ENCODE peak calls at places on chromosome 13, in seven cellular contexts. One of them, this sample, is unnamed.

GRCh38 chr13:99035715-99036114 is 57.9 kb upstream of the DOCK9 start:
- DNase-seq in NB4: no peak
- DNase-seq in right atrium auricular region: no peak
- DNase-seq in NCI-H1436 treated with DMSO at 0.1 percent for 48 hours: no peak
- DNase-seq in endothelial cell: no peak
- DNase-seq in MV-4-11: no peak
- DNase-seq in activated gamma-delta T cell treated with Interleukin-2 at 50 U/mL for 16 hours: no peak
- DNase-seq in this sample: no peak

GRCh38 chr13:84844473-84844872 is 954.7 kb downstream of the SLITRK6 start:
- DNase-seq in NB4: peak
- DNase-seq in right atrium auricular region: no peak
- DNase-seq in NCI-H1436 treated with DMSO at 0.1 percent for 48 hours: peak
- DNase-seq in endothelial cell: no peak
- DNase-seq in MV-4-11: no peak
- DNase-seq in activated gamma-delta T cell treated with Interleukin-2 at 50 U/mL for 16 hours: no peak
- DNase-seq in this sample: no peak

GRCh38 chr13:31150315-31150985 is 11.3 kb downstream of the HSPH1 start:
- DNase-seq in NB4: no peak
- DNase-seq in right atrium auricular region: no peak
- DNase-seq in NCI-H1436 treated with DMSO at 0.1 percent for 48 hours: no peak
- DNase-seq in endothelial cell: no peak
- DNase-seq in MV-4-11: no peak
- DNase-seq in activated gamma-delta T cell treated with Interleukin-2 at 50 U/mL for 16 hours: no peak
- DNase-seq in this sample: no peak

GRCh38 chr13:40371531-40372125 is 294.8 kb downstream of the FOXO1 start:
- DNase-seq in NB4: no peak
- DNase-seq in right atrium auricular region: no peak
- DNase-seq in NCI-H1436 treated with DMSO at 0.1 percent for 48 hours: no peak
- DNase-seq in endothelial cell: no peak
- DNase-seq in MV-4-11: no peak
- DNase-seq in activated gamma-delta T cell treated with Interleukin-2 at 50 U/mL for 16 hours: no peak
- DNase-seq in this sample: no peak

GRCh38 chr13:109454167-109454917 is 332.0 kb downstream of the IRS2 start:
- DNase-seq in NB4: no peak
- DNase-seq in right atrium auricular region: no peak
- DNase-seq in NCI-H1436 treated with DMSO at 0.1 percent for 48 hours: no peak
- DNase-seq in endothelial cell: no peak
- DNase-seq in MV-4-11: no peak
- DNase-seq in activated gamma-delta T cell treated with Interleukin-2 at 50 U/mL for 16 hours: no peak
- DNase-seq in this sample: no peak

GRCh38 chr13:50596776-50597203 is 246.7 kb downstream of the DLEU7 start:
- DNase-seq in NB4: no peak
- DNase-seq in right atrium auricular region: no peak
- DNase-seq in NCI-H1436 treated with DMSO at 0.1 percent for 48 hours: peak
- DNase-seq in endothelial cell: no peak
- DNase-seq in MV-4-11: no peak
- DNase-seq in activated gamma-delta T cell treated with Interleukin-2 at 50 U/mL for 16 hours: no peak
- DNase-seq in this sample: no peak

GRCh38 chr13:113453962-113454361 is 674 bp upstream of the ADPRHL1 start:
- DNase-seq in NB4: peak
- DNase-seq in right atrium auricular region: no peak
- DNase-seq in NCI-H1436 treated with DMSO at 0.1 percent for 48 hours: no peak
- DNase-seq in endothelial cell: no peak
- DNase-seq in MV-4-11: no peak
- DNase-seq in activated gamma-delta T cell treated with Interleukin-2 at 50 U/mL for 16 hours: no peak
- DNase-seq in this sample: no peak

GRCh38 chr13:24272452-24273161 is 36.8 kb upstream of the C1QTNF9 start:
- DNase-seq in NB4: no peak
- DNase-seq in right atrium auricular region: peak
- DNase-seq in NCI-H1436 treated with DMSO at 0.1 percent for 48 hours: no peak
- DNase-seq in endothelial cell: no peak
- DNase-seq in MV-4-11: no peak
- DNase-seq in activated gamma-delta T cell treated with Interleukin-2 at 50 U/mL for 16 hours: no peak
- DNase-seq in this sample: no peak

GRCh38 chr13:90386090-90386489 is 961.4 kb upstream of the MIR17HG start:
- DNase-seq in NB4: no peak
- DNase-seq in right atrium auricular region: no peak
- DNase-seq in NCI-H1436 treated with DMSO at 0.1 percent for 48 hours: no peak
- DNase-seq in endothelial cell: no peak
- DNase-seq in MV-4-11: no peak
- DNase-seq in activated gamma-delta T cell treated with Interleukin-2 at 50 U/mL for 16 hours: no peak
- DNase-seq in this sample: no peak

GRCh38 chr13:22114630-22115311 is 443.9 kb downstream of the FGF9 start:
- DNase-seq in NB4: peak
- DNase-seq in right atrium auricular region: no peak
- DNase-seq in NCI-H1436 treated with DMSO at 0.1 percent for 48 hours: no peak
- DNase-seq in endothelial cell: no peak
- DNase-seq in MV-4-11: peak
- DNase-seq in activated gamma-delta T cell treated with Interleukin-2 at 50 U/mL for 16 hours: peak
- DNase-seq in this sample: peak

GRCh38 chr13:107231941-107232340 is 664.0 kb upstream of the ARGLU1 start:
- DNase-seq in NB4: no peak
- DNase-seq in right atrium auricular region: no peak
- DNase-seq in NCI-H1436 treated with DMSO at 0.1 percent for 48 hours: peak
- DNase-seq in endothelial cell: no peak
- DNase-seq in MV-4-11: no peak
- DNase-seq in activated gamma-delta T cell treated with Interleukin-2 at 50 U/mL for 16 hours: no peak
- DNase-seq in this sample: no peak

GRCh38 chr13:113933901-113934300 is 40.0 kb downstream of the C13orf46 start:
- DNase-seq in NB4: no peak
- DNase-seq in right atrium auricular region: no peak
- DNase-seq in NCI-H1436 treated with DMSO at 0.1 percent for 48 hours: no peak
- DNase-seq in endothelial cell: no peak
- DNase-seq in MV-4-11: no peak
- DNase-seq in activated gamma-delta T cell treated with Interleukin-2 at 50 U/mL for 16 hours: no peak
- DNase-seq in this sample: no peak

GRCh38 chr13:25473864-25474263 is 102.1 kb downstream of the ATP8A2 start:
- DNase-seq in NB4: no peak
- DNase-seq in right atrium auricular region: no peak
- DNase-seq in NCI-H1436 treated with DMSO at 0.1 percent for 48 hours: no peak
- DNase-seq in endothelial cell: no peak
- DNase-seq in MV-4-11: no peak
- DNase-seq in activated gamma-delta T cell treated with Interleukin-2 at 50 U/mL for 16 hours: no peak
- DNase-seq in this sample: no peak

GRCh38 chr13:60509601-60510386 is 112.8 kb downstream of the TDRD3 start:
- DNase-seq in NB4: no peak
- DNase-seq in right atrium auricular region: no peak
- DNase-seq in NCI-H1436 treated with DMSO at 0.1 percent for 48 hours: no peak
- DNase-seq in endothelial cell: no peak
- DNase-seq in MV-4-11: no peak
- DNase-seq in activated gamma-delta T cell treated with Interleukin-2 at 50 U/mL for 16 hours: no peak
- DNase-seq in this sample: no peak

GRCh38 chr13:112133489-112134149 is 66.7 kb downstream of the SOX1 start:
- DNase-seq in NB4: no peak
- DNase-seq in right atrium auricular region: no peak
- DNase-seq in NCI-H1436 treated with DMSO at 0.1 percent for 48 hours: no peak
- DNase-seq in endothelial cell: peak
- DNase-seq in MV-4-11: no peak
- DNase-seq in activated gamma-delta T cell treated with Interleukin-2 at 50 U/mL for 16 hours: no peak
- DNase-seq in this sample: no peak

GRCh38 chr13:44108345-44108858 is 228.7 kb downstream of the LACC1 start:
- DNase-seq in NB4: no peak
- DNase-seq in right atrium auricular region: peak
- DNase-seq in NCI-H1436 treated with DMSO at 0.1 percent for 48 hours: no peak
- DNase-seq in endothelial cell: no peak
- DNase-seq in MV-4-11: no peak
- DNase-seq in activated gamma-delta T cell treated with Interleukin-2 at 50 U/mL for 16 hours: no peak
- DNase-seq in this sample: no peak

GRCh38 chr13:35744566-35745203 is 268.2 kb upstream of the MAB21L1 start:
- DNase-seq in NB4: no peak
- DNase-seq in right atrium auricular region: no peak
- DNase-seq in NCI-H1436 treated with DMSO at 0.1 percent for 48 hours: no peak
- DNase-seq in endothelial cell: no peak
- DNase-seq in MV-4-11: no peak
- DNase-seq in activated gamma-delta T cell treated with Interleukin-2 at 50 U/mL for 16 hours: no peak
- DNase-seq in this sample: no peak

GRCh38 chr13:97259787-97260641 is 37.9 kb downstream of the MBNL2 start:
- DNase-seq in NB4: peak
- DNase-seq in right atrium auricular region: no peak
- DNase-seq in NCI-H1436 treated with DMSO at 0.1 percent for 48 hours: no peak
- DNase-seq in endothelial cell: no peak
- DNase-seq in MV-4-11: no peak
- DNase-seq in activated gamma-delta T cell treated with Interleukin-2 at 50 U/mL for 16 hours: no peak
- DNase-seq in this sample: no peak

GRCh38 chr13:23367907-23368306 is 65.6 kb downstream of the SACS start:
- DNase-seq in NB4: no peak
- DNase-seq in right atrium auricular region: no peak
- DNase-seq in NCI-H1436 treated with DMSO at 0.1 percent for 48 hours: no peak
- DNase-seq in endothelial cell: no peak
- DNase-seq in MV-4-11: no peak
- DNase-seq in activated gamma-delta T cell treated with Interleukin-2 at 50 U/mL for 16 hours: no peak
- DNase-seq in this sample: no peak

GRCh38 chr13:28316841-28317240 is 178.1 kb downstream of the FLT1 start:
- DNase-seq in NB4: peak
- DNase-seq in right atrium auricular region: no peak
- DNase-seq in NCI-H1436 treated with DMSO at 0.1 percent for 48 hours: no peak
- DNase-seq in endothelial cell: no peak
- DNase-seq in MV-4-11: peak
- DNase-seq in activated gamma-delta T cell treated with Interleukin-2 at 50 U/mL for 16 hours: no peak
- DNase-seq in this sample: no peak

GRCh38 chr13:74575729-74576125 is 441.5 kb upstream of the KLF12 start:
- DNase-seq in NB4: peak
- DNase-seq in right atrium auricular region: peak
- DNase-seq in NCI-H1436 treated with DMSO at 0.1 percent for 48 hours: no peak
- DNase-seq in endothelial cell: peak
- DNase-seq in MV-4-11: no peak
- DNase-seq in activated gamma-delta T cell treated with Interleukin-2 at 50 U/mL for 16 hours: peak
- DNase-seq in this sample: peak